ENCODE peak calls at places on chromosomes 7 and 10, in nine cellular contexts. J, P, X, V, Z, W, Q, C and A are unnamed samples.
A peak's percentile ranks its signal among the peaks of the same experiment; 100 is the strongest.

GRCh38 chr7:44978511-44979366 is at the start of gene MYO1G:
- DNase-seq in C (peak; percentile 42), J (peak; percentile 96), P (no peak), X (no peak), W (no peak), Z (peak; percentile 83), V (no peak), Q (no peak), A (no peak)

GRCh38 chr7:101633516-101633915 is 4.4 kb upstream of the MYL10 start:
- DNase-seq in V (no peak), Z (no peak), X (no peak), W (no peak), P (no peak), C (peak; percentile 68), Q (no peak), J (no peak), A (no peak)

GRCh38 chr7:15007507-15007906 is 105.0 kb upstream of the DGKB start:
- DNase-seq in V (no peak), C (no peak), Z (no peak), W (peak; percentile 12), X (no peak), Q (no peak), P (no peak), J (peak; percentile 8), A (peak; percentile 33)

GRCh38 chr10:69451209-69451783 is at the start of gene TSPAN15:
- DNase-seq in X (peak; percentile 70), J (peak; percentile 90), Q (peak; percentile 82), Z (peak; percentile 80), P (peak; percentile 57), V (peak; percentile 80), W (peak; percentile 77), C (peak; percentile 88), A (peak; percentile 79)

GRCh38 chr10:34905200-34905927 is 90.3 kb upstream of the PARD3 start:
- DNase-seq in Z (no peak), J (no peak), X (no peak), W (no peak), V (no peak), C (no peak), P (no peak), Q (no peak), A (no peak)

GRCh38 chr7:79458796-79459195 is 5.3 kb upstream of the MAGI2 start:
- DNase-seq in P (no peak), Z (no peak), V (no peak), W (no peak), J (no peak), X (no peak), Q (no peak), C (no peak), A (peak; percentile 27)

GRCh38 chr7:80783177-80783687 is 135.6 kb downstream of the SEMA3C start:
- DNase-seq in Q (no peak), C (no peak), P (no peak), W (no peak), V (no peak), J (no peak), X (no peak), Z (no peak), A (no peak)

GRCh38 chr10:26090762-26091161 is 125.8 kb upstream of the GAD2 start:
- DNase-seq in P (no peak), W (no peak), J (no peak), C (no peak), Q (no peak), V (no peak), Z (no peak), X (no peak), A (no peak)

GRCh38 chr10:18224626-18225445 is 84.6 kb downstream of the CACNB2 start:
- DNase-seq in P (no peak), J (no peak), Q (no peak), X (no peak), Z (no peak), W (no peak), V (peak; percentile 46), C (no peak), A (no peak)

GRCh38 chr7:28954936-28955335 is 3.2 kb downstream of the TRIL start:
- DNase-seq in J (no peak), X (no peak), W (no peak), V (no peak), Q (no peak), Z (no peak), P (no peak), C (no peak), A (no peak)

GRCh38 chr10:125822878-125823662 is at the start of the genes BCCIP and UROS:
- DNase-seq in W (peak; percentile 80), J (peak; percentile 95), V (peak; percentile 94), C (peak; percentile 93), Q (peak; percentile 91), X (peak; percentile 85), Z (peak; percentile 89), P (peak; percentile 79), A (peak; percentile 93)

GRCh38 chr10:121804460-121804859 is 123.4 kb downstream of the ATE1 start:
- DNase-seq in Q (no peak), X (peak; percentile 44), P (peak; percentile 87), V (no peak), Z (no peak), C (no peak), J (no peak), W (no peak), A (peak; percentile 70)

GRCh38 chr7:109915670-109916069 is 1175.3 kb upstream of the LRRN3 start:
- DNase-seq in Q (no peak), W (no peak), V (no peak), Z (no peak), J (no peak), P (no peak), C (no peak), X (no peak), A (no peak)

GRCh38 chr7:86991844-86992243 is 67.6 kb downstream of the ELAPOR2 start:
- DNase-seq in Q (no peak), X (no peak), J (no peak), P (peak; percentile 16), V (no peak), C (no peak), W (no peak), Z (no peak), A (no peak)

GRCh38 chr10:86252573-86252972 is 114.0 kb downstream of the GRID1 start:
- DNase-seq in P (no peak), J (no peak), C (no peak), V (no peak), X (no peak), Q (no peak), W (no peak), Z (no peak), A (no peak)

GRCh38 chr10:132251928-132252327 is 55.8 kb downstream of the STK32C start:
- DNase-seq in Z (no peak), X (no peak), P (no peak), Q (no peak), W (no peak), J (no peak), C (no peak), V (no peak), A (no peak)

GRCh38 chr7:51316666-51317581 is at the start of gene COBL:
- DNase-seq in X (no peak), P (no peak), W (no peak), Z (no peak), J (no peak), C (peak; percentile 47), V (peak; percentile 36), Q (no peak), A (no peak)

GRCh38 chr7:100975391-100975821 is 6.0 kb downstream of the MUC12 start:
- DNase-seq in J (no peak), C (no peak), Z (no peak), V (no peak), X (no peak), P (no peak), Q (no peak), W (no peak), A (no peak)

GRCh38 chr10:18689498-18689897 is 30.3 kb downstream of the ARL5B start:
- DNase-seq in Z (no peak), W (no peak), P (no peak), C (no peak), J (no peak), Q (no peak), X (peak; percentile 55), V (no peak), A (peak; percentile 76)

GRCh38 chr7:90298145-90299038 is 22.7 kb downstream of the FAM237B start:
- DNase-seq in C (no peak), P (peak; percentile 63), W (peak; percentile 61), Z (no peak), X (peak; percentile 63), V (no peak), J (peak; percentile 26), Q (no peak), A (peak; percentile 85)
- TF ChIP-seq CTCF in C (peak; percentile 36), P (no peak), W (peak; percentile 81), Z (no peak), X (peak; percentile 87), V (no peak), J (peak; percentile 50), Q (no peak), A (peak; percentile 89)

GRCh38 chr7:130430841-130431713 is 9.7 kb downstream of the CEP41 start:
- DNase-seq in W (peak; percentile 14), J (no peak), Z (no peak), P (peak; percentile 84), X (peak; percentile 84), C (no peak), Q (no peak), V (no peak), A (peak; percentile 94)
- H3K4me3 ChIP-seq in W (peak overlapping the region; percentile 23), J (no peak overlapping the region), Z (no peak overlapping the region), P (no peak overlapping the region), X (peak overlapping the region; percentile 1), C (peak overlapping the region; percentile 3), Q (peak overlapping the region; percentile 31), V (peak overlapping the region; percentile 16), A (peak overlapping the region; percentile 50)

DNA sequence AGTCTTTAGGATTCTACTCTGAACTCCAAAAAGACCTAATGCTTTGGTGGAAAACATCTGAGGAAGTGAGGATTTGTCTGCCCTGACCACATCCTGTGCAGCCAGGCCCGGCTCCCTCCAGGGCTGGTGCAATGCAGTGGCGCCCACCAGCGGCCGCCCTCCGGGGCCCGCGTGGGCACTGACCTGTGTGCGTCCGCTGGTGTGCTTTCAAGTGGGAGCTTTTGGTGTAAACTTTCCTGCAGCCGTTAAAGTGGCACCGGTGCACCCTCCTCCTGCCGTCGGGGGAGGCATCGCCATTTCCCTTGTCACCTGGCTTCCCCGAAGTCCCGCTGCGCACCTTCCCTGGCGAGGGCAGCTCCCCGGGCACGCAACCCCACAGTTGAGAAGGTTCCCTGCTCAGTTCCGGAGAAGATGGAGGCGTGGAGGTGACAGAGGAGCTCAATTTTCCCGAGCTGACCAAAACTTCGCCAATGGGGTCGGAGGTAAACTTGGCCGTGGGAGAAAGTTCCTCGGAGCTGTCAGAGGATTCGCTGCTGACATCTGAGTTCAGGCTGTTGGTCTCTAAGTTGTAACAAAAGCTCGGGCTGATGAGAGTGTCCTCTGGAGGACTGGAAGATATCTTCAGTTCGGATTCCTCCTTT is 3.4 kb downstream of the KLF6 start:
- DNase-seq in Z (peak; percentile 19), Q (peak; percentile 83), P (peak; percentile 48), C (peak; percentile 68), J (peak; percentile 70), V (no peak), X (peak; percentile 61), W (peak; percentile 53), A (peak; percentile 80)
- TF ChIP-seq CTCF in Z (no peak), Q (peak; percentile 59), P (peak; percentile 25), C (peak; percentile 42), J (peak; percentile 76), V (no peak), X (peak; percentile 68), W (peak; percentile 61), A (peak; percentile 64)

DNA sequence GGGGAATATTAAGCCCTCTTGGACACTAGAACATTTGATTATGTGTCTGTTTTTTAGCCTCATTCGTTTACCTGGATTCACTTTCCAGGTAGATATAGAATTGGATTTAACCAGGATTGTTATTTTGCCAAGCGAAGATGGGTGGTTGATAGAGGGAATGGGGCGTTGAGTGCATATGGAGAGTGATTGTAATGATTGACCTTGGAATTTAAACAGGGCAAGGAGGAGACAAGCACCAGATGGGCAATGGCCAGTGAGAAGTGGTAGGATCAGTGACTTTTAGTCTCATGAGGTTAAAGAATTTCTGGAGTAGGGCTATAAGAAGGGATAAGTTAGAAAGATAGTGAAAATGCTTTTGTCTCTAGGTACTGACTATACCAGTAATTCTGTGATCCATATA is 211.2 kb upstream of the CSTF2T start:
- DNase-seq in V (no peak), P (no peak), C (no peak), J (no peak), X (no peak), Z (no peak), Q (no peak), W (no peak), A (no peak)
- H3K4me3 ChIP-seq in V (no peak overlapping the region), P (no peak overlapping the region), C (no peak overlapping the region), J (no peak overlapping the region), X (no peak overlapping the region), Z (no peak overlapping the region), Q (no peak overlapping the region), W (no peak overlapping the region), A (no peak overlapping the region)